ENCODE peak calls at places on chromosomes 11 and 22, in ten cellular contexts. One of them, this sample, is unnamed.

GRCh38 chr11:200224-201003 is 6.8 kb downstream of the BET1L start:
- DNase-seq in endothelial cell of umbilical vein: no peak
- DNase-seq in HepG2: no peak
- DNase-seq in GM12878: no peak
- DNase-seq in gastrocnemius medialis: no peak
- DNase-seq in A549: no peak
- DNase-seq in ovary: no peak
- DNase-seq in sigmoid colon: no peak
- DNase-seq in K562: no peak
- DNase-seq in right lobe of liver: no peak
- DNase-seq in this sample: no peak

GRCh38 chr11:117143871-117144476 is at the start of gene PAFAH1B2:
- DNase-seq in GM12878: peak
- DNase-seq in endothelial cell of umbilical vein: peak
- DNase-seq in K562: peak
- DNase-seq in ovary: peak
- DNase-seq in gastrocnemius medialis: peak
- DNase-seq in HepG2: peak
- DNase-seq in sigmoid colon: peak
- DNase-seq in right lobe of liver: peak
- DNase-seq in A549: peak
- DNase-seq in this sample: peak

GRCh38 chr11:13434247-13435205 is 28.5 kb downstream of the BTBD10 start:
- DNase-seq in gastrocnemius medialis: no peak
- DNase-seq in HepG2: no peak
- DNase-seq in A549: no peak
- DNase-seq in GM12878: no peak
- DNase-seq in right lobe of liver: no peak
- DNase-seq in sigmoid colon: no peak
- DNase-seq in ovary: no peak
- DNase-seq in endothelial cell of umbilical vein: no peak
- DNase-seq in K562: no peak
- DNase-seq in this sample: no peak

GRCh38 chr11:67269401-67270255 is 3.4 kb downstream of the GRK2 start:
- DNase-seq in ovary: peak
- DNase-seq in A549: no peak
- DNase-seq in GM12878: no peak
- DNase-seq in sigmoid colon: peak
- DNase-seq in HepG2: no peak
- DNase-seq in endothelial cell of umbilical vein: peak
- DNase-seq in gastrocnemius medialis: no peak
- DNase-seq in K562: no peak
- DNase-seq in right lobe of liver: peak
- DNase-seq in this sample: no peak

GRCh38 chr11:114433376-114433775 is 5.9 kb upstream of the REXO2 start:
- DNase-seq in A549: no peak
- DNase-seq in K562: no peak
- DNase-seq in sigmoid colon: no peak
- DNase-seq in HepG2: no peak
- DNase-seq in GM12878: no peak
- DNase-seq in endothelial cell of umbilical vein: no peak
- DNase-seq in gastrocnemius medialis: no peak
- DNase-seq in right lobe of liver: no peak
- DNase-seq in ovary: no peak
- DNase-seq in this sample: no peak

GRCh38 chr11:2179516-2179915 is 7.9 kb upstream of the TH start:
- DNase-seq in right lobe of liver: no peak
- DNase-seq in ovary: no peak
- DNase-seq in endothelial cell of umbilical vein: no peak
- DNase-seq in GM12878: no peak
- DNase-seq in A549: no peak
- DNase-seq in HepG2: no peak
- DNase-seq in K562: no peak
- DNase-seq in sigmoid colon: no peak
- DNase-seq in gastrocnemius medialis: no peak
- DNase-seq in this sample: no peak

GRCh38 chr11:19441752-19442553 is 201.2 kb upstream of the E2F8 start:
- DNase-seq in endothelial cell of umbilical vein: peak
- DNase-seq in HepG2: no peak
- DNase-seq in gastrocnemius medialis: no peak
- DNase-seq in K562: peak
- DNase-seq in A549: peak
- DNase-seq in ovary: no peak
- DNase-seq in sigmoid colon: no peak
- DNase-seq in right lobe of liver: peak
- DNase-seq in GM12878: peak
- DNase-seq in this sample: peak

GRCh38 chr11:2444301-2445106 is at the start of the genes KCNQ1 and TRPM5:
- DNase-seq in A549: peak
- DNase-seq in endothelial cell of umbilical vein: no peak
- DNase-seq in ovary: no peak
- DNase-seq in GM12878: no peak
- DNase-seq in HepG2: no peak
- DNase-seq in gastrocnemius medialis: no peak
- DNase-seq in right lobe of liver: peak
- DNase-seq in K562: peak
- DNase-seq in sigmoid colon: no peak
- DNase-seq in this sample: peak

GRCh38 chr11:61473370-61474025 is 35.1 kb upstream of the LRRC10B start:
- DNase-seq in sigmoid colon: no peak
- DNase-seq in endothelial cell of umbilical vein: no peak
- DNase-seq in K562: no peak
- DNase-seq in A549: no peak
- DNase-seq in right lobe of liver: no peak
- DNase-seq in ovary: no peak
- DNase-seq in GM12878: no peak
- DNase-seq in gastrocnemius medialis: no peak
- DNase-seq in HepG2: no peak
- DNase-seq in this sample: peak

GRCh38 chr11:47524200-47524874 is 28.6 kb downstream of the CELF1 start:
- DNase-seq in gastrocnemius medialis: peak
- DNase-seq in HepG2: no peak
- DNase-seq in GM12878: no peak
- DNase-seq in endothelial cell of umbilical vein: peak
- DNase-seq in A549: no peak
- DNase-seq in ovary: no peak
- DNase-seq in K562: no peak
- DNase-seq in right lobe of liver: no peak
- DNase-seq in sigmoid colon: peak
- DNase-seq in this sample: no peak

GRCh38 chr11:100908746-100909145 is 220.9 kb downstream of the PGR start:
- DNase-seq in gastrocnemius medialis: no peak
- DNase-seq in GM12878: no peak
- DNase-seq in endothelial cell of umbilical vein: no peak
- DNase-seq in K562: no peak
- DNase-seq in sigmoid colon: no peak
- DNase-seq in HepG2: no peak
- DNase-seq in A549: no peak
- DNase-seq in ovary: no peak
- DNase-seq in right lobe of liver: no peak
- DNase-seq in this sample: peak

GRCh38 chr11:14308114-14308896 is 50.7 kb downstream of the RRAS2 start:
- DNase-seq in K562: peak
- DNase-seq in A549: peak
- DNase-seq in HepG2: peak
- DNase-seq in GM12878: no peak
- DNase-seq in gastrocnemius medialis: no peak
- DNase-seq in endothelial cell of umbilical vein: peak
- DNase-seq in ovary: no peak
- DNase-seq in right lobe of liver: no peak
- DNase-seq in sigmoid colon: no peak
- DNase-seq in this sample: peak

GRCh38 chr22:38967451-38968450 is 10.3 kb downstream of the APOBEC3A start:
- DNase-seq in K562: no peak
- DNase-seq in sigmoid colon: no peak
- DNase-seq in A549: no peak
- DNase-seq in right lobe of liver: no peak
- DNase-seq in endothelial cell of umbilical vein: no peak
- DNase-seq in gastrocnemius medialis: peak
- DNase-seq in ovary: no peak
- DNase-seq in HepG2: no peak
- DNase-seq in GM12878: no peak
- DNase-seq in this sample: no peak

GRCh38 chr11:72224587-72225410 is at the start of gene INPPL1:
- DNase-seq in GM12878: no peak
- DNase-seq in K562: peak
- DNase-seq in endothelial cell of umbilical vein: no peak
- DNase-seq in right lobe of liver: peak
- DNase-seq in A549: no peak
- DNase-seq in gastrocnemius medialis: peak
- DNase-seq in ovary: peak
- DNase-seq in HepG2: no peak
- DNase-seq in sigmoid colon: peak
- DNase-seq in this sample: peak
- TF ChIP-seq POLR2A in GM12878: peak
- TF ChIP-seq POLR2A in K562: no peak
- TF ChIP-seq POLR2A in endothelial cell of umbilical vein: peak
- TF ChIP-seq POLR2A in right lobe of liver: no peak
- TF ChIP-seq POLR2A in A549: peak
- TF ChIP-seq POLR2A in gastrocnemius medialis: no peak
- TF ChIP-seq POLR2A in ovary: no peak
- TF ChIP-seq POLR2A in HepG2: no peak
- TF ChIP-seq POLR2A in sigmoid colon: no peak
- TF ChIP-seq POLR2A in this sample: no peak

GRCh38 chr22:50568626-50569025 is 5.9 kb upstream of the SYCE3 start:
- DNase-seq in gastrocnemius medialis: no peak
- DNase-seq in endothelial cell of umbilical vein: no peak
- DNase-seq in GM12878: no peak
- DNase-seq in sigmoid colon: no peak
- DNase-seq in ovary: no peak
- DNase-seq in A549: no peak
- DNase-seq in right lobe of liver: no peak
- DNase-seq in HepG2: peak
- DNase-seq in K562: no peak
- DNase-seq in this sample: no peak
- TF ChIP-seq POLR2A in gastrocnemius medialis: no peak
- TF ChIP-seq POLR2A in endothelial cell of umbilical vein: no peak
- TF ChIP-seq POLR2A in GM12878: no peak
- TF ChIP-seq POLR2A in sigmoid colon: no peak
- TF ChIP-seq POLR2A in ovary: no peak
- TF ChIP-seq POLR2A in A549: no peak
- TF ChIP-seq POLR2A in right lobe of liver: peak
- TF ChIP-seq POLR2A in HepG2: no peak
- TF ChIP-seq POLR2A in K562: no peak
- TF ChIP-seq POLR2A in this sample: no peak

DNA sequence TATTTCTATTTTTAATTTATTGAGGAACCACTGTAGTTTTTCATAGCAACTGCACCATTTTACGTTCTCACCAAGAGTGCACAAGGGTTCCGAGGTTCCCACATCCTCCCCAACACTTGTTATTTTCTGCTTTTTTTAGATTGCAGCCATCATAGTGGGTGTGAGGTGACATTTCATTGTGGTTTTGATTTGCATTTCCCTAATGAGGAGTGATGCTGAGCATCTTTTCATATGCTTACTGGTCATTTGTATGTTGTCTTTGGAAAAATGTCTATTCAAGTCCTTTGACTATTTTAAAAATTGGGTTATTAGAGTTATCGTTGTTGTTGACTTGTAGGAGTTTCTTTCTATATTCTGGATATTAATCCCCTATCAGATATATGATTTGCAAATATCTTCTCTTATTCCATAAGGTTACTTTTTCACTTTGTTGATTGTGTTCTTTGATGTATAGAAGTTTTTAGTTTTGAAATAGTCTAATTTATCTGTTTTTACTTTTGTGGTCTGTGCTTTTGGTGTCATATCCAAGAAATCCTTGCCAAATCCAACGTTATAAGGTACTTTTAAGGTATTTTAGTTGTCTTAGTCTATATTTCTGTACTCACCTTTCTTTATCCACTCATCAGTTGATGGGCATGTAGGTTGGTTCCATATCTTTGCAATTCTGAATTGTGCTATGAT is 9.0 kb downstream of the NEAT1 start:
- DNase-seq in GM12878: no peak
- DNase-seq in HepG2: no peak
- DNase-seq in sigmoid colon: no peak
- DNase-seq in endothelial cell of umbilical vein: peak
- DNase-seq in K562: no peak
- DNase-seq in right lobe of liver: no peak
- DNase-seq in A549: peak
- DNase-seq in gastrocnemius medialis: no peak
- DNase-seq in ovary: no peak
- DNase-seq in this sample: no peak
- TF ChIP-seq POLR2A in GM12878: no peak
- TF ChIP-seq POLR2A in HepG2: no peak
- TF ChIP-seq POLR2A in sigmoid colon: no peak
- TF ChIP-seq POLR2A in endothelial cell of umbilical vein: no peak
- TF ChIP-seq POLR2A in K562: peak
- TF ChIP-seq POLR2A in right lobe of liver: peak
- TF ChIP-seq POLR2A in A549: no peak
- TF ChIP-seq POLR2A in gastrocnemius medialis: peak
- TF ChIP-seq POLR2A in ovary: no peak
- TF ChIP-seq POLR2A in this sample: peak

GRCh38 chr11:107704432-107704831 is 7.4 kb downstream of the SLN start:
- DNase-seq in HepG2: no peak
- DNase-seq in K562: no peak
- DNase-seq in ovary: no peak
- DNase-seq in endothelial cell of umbilical vein: no peak
- DNase-seq in right lobe of liver: no peak
- DNase-seq in sigmoid colon: no peak
- DNase-seq in gastrocnemius medialis: no peak
- DNase-seq in GM12878: no peak
- DNase-seq in A549: peak
- DNase-seq in this sample: no peak

GRCh38 chr11:107699371-107700348 is 12.2 kb downstream of the SLN start:
- DNase-seq in A549: no peak
- DNase-seq in GM12878: no peak
- DNase-seq in endothelial cell of umbilical vein: no peak
- DNase-seq in K562: no peak
- DNase-seq in right lobe of liver: no peak
- DNase-seq in ovary: no peak
- DNase-seq in sigmoid colon: no peak
- DNase-seq in gastrocnemius medialis: no peak
- DNase-seq in HepG2: no peak
- DNase-seq in this sample: no peak

GRCh38 chr11:107702109-107702660 is 9.7 kb downstream of the SLN start:
- DNase-seq in GM12878: no peak
- DNase-seq in A549: no peak
- DNase-seq in sigmoid colon: no peak
- DNase-seq in gastrocnemius medialis: no peak
- DNase-seq in right lobe of liver: no peak
- DNase-seq in K562: no peak
- DNase-seq in endothelial cell of umbilical vein: no peak
- DNase-seq in HepG2: no peak
- DNase-seq in ovary: no peak
- DNase-seq in this sample: no peak

GRCh38 chr11:107705027-107705426 is 6.8 kb downstream of the SLN start:
- DNase-seq in A549: peak
- DNase-seq in K562: no peak
- DNase-seq in gastrocnemius medialis: peak
- DNase-seq in sigmoid colon: no peak
- DNase-seq in GM12878: no peak
- DNase-seq in HepG2: no peak
- DNase-seq in endothelial cell of umbilical vein: peak
- DNase-seq in right lobe of liver: no peak
- DNase-seq in ovary: no peak
- DNase-seq in this sample: no peak

DNA sequence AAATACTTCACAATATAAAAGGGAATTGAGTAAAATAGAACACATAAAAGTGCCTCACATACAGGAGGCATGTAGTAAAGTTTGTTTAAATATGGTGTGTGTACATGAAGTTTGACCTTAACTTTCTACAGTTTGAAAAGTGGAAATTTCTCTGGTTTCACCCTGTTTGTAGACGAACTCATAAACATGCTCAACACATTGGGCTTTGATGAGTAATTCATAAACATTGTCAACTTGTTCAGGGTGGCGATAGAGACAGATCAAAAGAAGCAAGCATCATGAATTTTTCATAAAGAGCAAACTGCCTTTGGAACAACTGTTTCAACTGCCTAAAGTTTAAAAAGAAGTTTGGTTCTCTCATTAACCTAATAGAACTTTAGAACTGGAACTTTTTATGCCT is 9.1 kb downstream of the SLN start:
- DNase-seq in sigmoid colon: no peak
- DNase-seq in endothelial cell of umbilical vein: no peak
- DNase-seq in HepG2: no peak
- DNase-seq in A549: no peak
- DNase-seq in ovary: no peak
- DNase-seq in GM12878: no peak
- DNase-seq in right lobe of liver: no peak
- DNase-seq in gastrocnemius medialis: no peak
- DNase-seq in K562: no peak
- DNase-seq in this sample: no peak
- TF ChIP-seq POLR2A in sigmoid colon: no peak
- TF ChIP-seq POLR2A in endothelial cell of umbilical vein: no peak
- TF ChIP-seq POLR2A in HepG2: no peak
- TF ChIP-seq POLR2A in A549: no peak
- TF ChIP-seq POLR2A in ovary: no peak
- TF ChIP-seq POLR2A in GM12878: no peak
- TF ChIP-seq POLR2A in right lobe of liver: no peak
- TF ChIP-seq POLR2A in gastrocnemius medialis: no peak
- TF ChIP-seq POLR2A in K562: no peak
- TF ChIP-seq POLR2A in this sample: no peak

This sample was measured in erythroblast.